ENCODE peak calls at places on chromosome 1, in four cellular contexts. One of them, this sample, is unnamed.

GRCh38 chr1:203593723-203594122 is 32.9 kb upstream of the ATP2B4 start:
- DNase-seq in K562: peak; percentile 42
- DNase-seq in HepG2: no peak
- DNase-seq in GM12878: no peak
- DNase-seq in this sample: peak; percentile 55

GRCh38 chr1:167463856-167464565 is 54.3 kb downstream of the CD247 start:
- DNase-seq in K562: no peak
- DNase-seq in HepG2: no peak
- DNase-seq in GM12878: no peak
- DNase-seq in this sample: no peak

GRCh38 chr1:112735752-112736151 is 20.6 kb upstream of the PPM1J start:
- DNase-seq in K562: no peak
- DNase-seq in GM12878: no peak
- DNase-seq in HepG2: no peak
- DNase-seq in this sample: no peak

GRCh38 chr1:225762444-225762843 is 15.2 kb upstream of the SRP9 start:
- DNase-seq in GM12878: no peak
- DNase-seq in K562: no peak
- DNase-seq in HepG2: peak; percentile 76
- DNase-seq in this sample: no peak

GRCh38 chr1:98371767-98372166 is 289.8 kb upstream of the SNX7 start:
- DNase-seq in K562: no peak
- DNase-seq in GM12878: no peak
- DNase-seq in HepG2: no peak
- DNase-seq in this sample: no peak

GRCh38 chr1:247118946-247119446 is 14.8 kb upstream of the ZNF669 start:
- DNase-seq in GM12878: no peak
- DNase-seq in HepG2: peak; percentile 79
- DNase-seq in K562: peak; percentile 50
- DNase-seq in this sample: peak; percentile 92

GRCh38 chr1:100184536-100184935 is 6.5 kb upstream of the LRRC39 start:
- DNase-seq in K562: peak; percentile 5
- DNase-seq in HepG2: no peak
- DNase-seq in GM12878: peak; percentile 23
- DNase-seq in this sample: no peak

GRCh38 chr1:234515411-234515810 is 36.4 kb upstream of the TARBP1 start:
- DNase-seq in HepG2: no peak
- DNase-seq in GM12878: no peak
- DNase-seq in K562: no peak
- DNase-seq in this sample: no peak

GRCh38 chr1:197674286-197674685 is 101.0 kb downstream of the DENND1B start:
- DNase-seq in GM12878: no peak
- DNase-seq in HepG2: no peak
- DNase-seq in K562: no peak
- DNase-seq in this sample: peak; percentile 25

GRCh38 chr1:153612111-153612754 is 704 bp downstream of the S100A16 start:
- DNase-seq in GM12878: no peak
- DNase-seq in HepG2: no peak
- DNase-seq in K562: no peak
- DNase-seq in this sample: no peak

GRCh38 chr1:31102501-31102950 is 37.0 kb upstream of the PUM1 start:
- DNase-seq in GM12878: no peak
- DNase-seq in HepG2: no peak
- DNase-seq in K562: no peak
- DNase-seq in this sample: no peak

GRCh38 chr1:182752827-182753104 is 36.8 kb upstream of the NPL start:
- DNase-seq in HepG2: no peak
- DNase-seq in K562: no peak
- DNase-seq in GM12878: no peak
- DNase-seq in this sample: no peak

GRCh38 chr1:4825841-4826450 is 171.5 kb downstream of the AJAP1 start:
- DNase-seq in HepG2: peak; percentile 25
- DNase-seq in K562: peak; percentile 2
- DNase-seq in GM12878: no peak
- DNase-seq in this sample: no peak

GRCh38 chr1:242946206-242946605 is 308.9 kb downstream of the CEP170 start:
- DNase-seq in K562: no peak
- DNase-seq in HepG2: no peak
- DNase-seq in GM12878: no peak
- DNase-seq in this sample: no peak

GRCh38 chr1:27672750-27673112 is 739 bp upstream of the IFI6 start:
- DNase-seq in HepG2: no peak
- DNase-seq in GM12878: no peak
- DNase-seq in K562: no peak
- DNase-seq in this sample: no peak

GRCh38 chr1:3453203-3453761 is 1.2 kb upstream of the ARHGEF16 start:
- DNase-seq in K562: peak; percentile 84
- DNase-seq in HepG2: peak; percentile 69
- DNase-seq in GM12878: peak; percentile 1
- DNase-seq in this sample: peak; percentile 92

GRCh38 chr1:45994423-45994822 is 138.0 kb downstream of the PIK3R3 start:
- DNase-seq in K562: no peak
- DNase-seq in HepG2: no peak
- DNase-seq in GM12878: no peak
- DNase-seq in this sample: no peak

GRCh38 chr1:75984781-75985180 is 52.6 kb upstream of the ASB17 start:
- DNase-seq in K562: no peak
- DNase-seq in GM12878: no peak
- DNase-seq in HepG2: no peak
- DNase-seq in this sample: no peak

GRCh38 chr1:16459503-16459902 is 19.0 kb downstream of the NECAP2 start:
- DNase-seq in K562: no peak
- DNase-seq in GM12878: no peak
- DNase-seq in HepG2: no peak
- DNase-seq in this sample: no peak

GRCh38 chr1:160352555-160352954 is 9.4 kb downstream of the NCSTN start:
- DNase-seq in HepG2: no peak
- DNase-seq in GM12878: no peak
- DNase-seq in K562: no peak
- DNase-seq in this sample: no peak

GRCh38 chr1:18527921-18528320 is 47.2 kb downstream of the KLHDC7A start:
- DNase-seq in K562: no peak
- DNase-seq in GM12878: no peak
- DNase-seq in HepG2: no peak
- DNase-seq in this sample: no peak

GRCh38 chr1:180581635-180582039 is 22.9 kb downstream of the OVAAL start:
- DNase-seq in K562: peak; percentile 72
- DNase-seq in HepG2: no peak
- DNase-seq in GM12878: no peak
- DNase-seq in this sample: no peak

GRCh38 chr1:54260810-54261209 is 60.8 kb downstream of the MRPL37 start:
- DNase-seq in HepG2: no peak
- DNase-seq in GM12878: no peak
- DNase-seq in K562: no peak
- DNase-seq in this sample: no peak
- TF ChIP-seq ATF2 in HepG2: no peak
- TF ChIP-seq ATF2 in GM12878: no peak
- TF ChIP-seq ATF2 in K562: no peak
- TF ChIP-seq ATF2 in this sample: no peak

DNA sequence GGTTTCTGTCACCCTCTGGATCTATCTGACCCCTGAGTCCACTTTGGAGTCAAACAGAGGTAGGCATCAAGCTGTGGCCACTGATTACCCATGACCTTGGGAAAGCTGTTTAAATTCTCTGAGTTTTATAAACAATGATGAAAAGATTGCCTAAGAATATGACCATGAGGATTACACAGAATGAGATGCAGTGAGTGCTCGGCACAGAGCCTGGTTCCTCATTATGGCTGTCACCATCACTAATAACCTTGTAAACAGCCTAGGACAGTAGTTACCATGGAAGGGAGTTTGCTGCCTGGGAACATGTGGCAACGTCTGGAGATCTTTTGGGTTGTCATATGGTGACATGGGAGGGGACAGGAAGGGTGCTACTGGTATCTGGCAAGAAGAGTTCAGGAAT is 248.3 kb upstream of the KAZN start:
- DNase-seq in K562: no peak
- DNase-seq in HepG2: no peak
- DNase-seq in GM12878: no peak
- DNase-seq in this sample: no peak
- TF ChIP-seq NR2C2 in K562: no peak
- TF ChIP-seq NR2C2 in HepG2: no peak
- TF ChIP-seq NR2C2 in GM12878: no peak
- TF ChIP-seq NR2C2 in this sample: no peak

DNA sequence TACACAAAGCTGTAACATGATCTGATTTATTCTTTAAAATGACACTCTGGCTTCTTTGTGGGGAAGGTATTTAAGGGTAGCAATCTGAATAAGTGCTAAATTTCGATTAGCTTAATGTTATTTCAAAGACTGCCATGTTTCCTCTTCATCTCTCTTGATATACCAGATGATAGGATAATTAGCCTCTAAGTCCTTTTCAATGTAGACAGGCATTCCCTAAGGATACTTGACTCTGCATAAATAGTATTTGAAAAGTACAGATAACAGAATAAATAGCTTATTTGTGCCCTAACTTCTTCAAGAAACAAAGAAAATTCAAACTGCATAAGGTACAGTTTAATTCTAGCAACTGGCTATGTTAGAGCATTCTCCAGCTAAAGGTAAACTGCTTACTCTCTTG is 46.2 kb downstream of the ARHGAP29 start:
- DNase-seq in HepG2: no peak
- DNase-seq in GM12878: no peak
- DNase-seq in K562: no peak
- DNase-seq in this sample: no peak
- TF ChIP-seq ATF2 in HepG2: no peak
- TF ChIP-seq ATF2 in GM12878: no peak
- TF ChIP-seq ATF2 in K562: no peak
- TF ChIP-seq ATF2 in this sample: no peak

GRCh38 chr1:193562121-193562520 is 375.7 kb upstream of the B3GALT2 start:
- DNase-seq in GM12878: no peak
- DNase-seq in K562: no peak
- DNase-seq in HepG2: no peak
- DNase-seq in this sample: peak; percentile 41

GRCh38 chr1:193556042-193556441 is 369.6 kb upstream of the B3GALT2 start:
- DNase-seq in HepG2: no peak
- DNase-seq in GM12878: no peak
- DNase-seq in K562: no peak
- DNase-seq in this sample: no peak

GRCh38 chr1:193553562-193553961 is 367.1 kb upstream of the B3GALT2 start:
- DNase-seq in GM12878: no peak
- DNase-seq in K562: no peak
- DNase-seq in HepG2: no peak
- DNase-seq in this sample: no peak

DNA sequence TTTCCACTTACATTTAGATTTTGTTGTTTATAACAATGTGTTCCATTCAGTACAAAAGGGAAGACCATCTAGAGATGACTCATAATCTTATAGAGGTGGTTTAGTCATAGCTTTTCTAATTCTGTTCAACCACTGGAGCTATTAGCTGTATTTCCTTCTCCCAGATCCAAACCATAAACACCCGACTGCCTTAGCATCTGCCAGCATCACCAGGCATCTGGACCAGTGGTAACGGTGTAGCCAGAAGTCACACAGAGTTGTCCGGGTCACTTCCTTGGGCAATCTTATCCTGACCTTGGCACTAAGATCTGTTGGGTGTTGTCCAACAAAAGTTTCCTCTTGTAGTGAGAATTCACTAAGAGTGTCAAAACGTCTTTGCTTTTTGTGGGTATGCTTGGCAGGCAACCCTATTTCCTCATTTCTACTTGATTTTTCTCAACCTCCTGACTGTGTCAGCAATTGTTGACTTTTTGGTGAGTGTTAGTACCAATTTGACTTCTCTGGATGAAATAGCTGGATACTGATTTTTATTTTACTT is 372.1 kb upstream of the B3GALT2 start:
- DNase-seq in K562: no peak
- DNase-seq in HepG2: no peak
- DNase-seq in GM12878: no peak
- DNase-seq in this sample: no peak
- TF ChIP-seq NR2C2 in K562: no peak
- TF ChIP-seq NR2C2 in HepG2: no peak
- TF ChIP-seq NR2C2 in GM12878: no peak
- TF ChIP-seq NR2C2 in this sample: no peak

DNA sequence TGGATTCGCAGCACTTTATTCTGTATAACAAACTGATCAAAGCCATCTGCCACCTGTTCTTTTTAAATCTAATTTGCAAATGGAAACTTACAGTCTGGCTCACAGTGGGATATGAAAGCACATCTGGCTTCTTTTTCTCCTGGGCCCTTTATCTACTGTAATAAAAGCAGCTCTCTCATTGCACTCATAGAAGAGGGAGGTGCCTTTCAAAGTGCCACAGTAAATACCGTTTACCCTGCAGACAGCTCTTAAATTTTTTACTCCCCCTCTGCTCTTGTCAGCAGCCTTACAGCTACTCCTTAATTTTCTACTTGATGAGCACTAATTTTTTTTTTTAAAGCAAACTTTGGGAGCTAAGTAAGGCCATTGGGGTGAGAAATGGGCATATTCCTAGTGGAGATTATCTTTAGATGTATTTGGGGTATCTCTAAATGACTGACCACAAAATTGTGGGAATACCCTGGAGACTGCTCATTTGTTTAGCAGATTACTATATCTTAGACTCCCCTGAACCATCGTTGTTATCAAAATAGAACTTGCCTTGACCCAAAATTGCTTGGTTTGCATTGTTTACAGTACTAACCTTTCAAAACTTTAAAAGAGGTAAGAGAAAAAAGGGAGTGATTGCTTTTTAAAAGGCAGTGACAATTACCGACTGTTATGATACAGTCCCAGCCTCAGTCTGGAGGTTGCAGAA is 110.2 kb downstream of the VPS13D start:
- DNase-seq in K562: no peak
- DNase-seq in GM12878: no peak
- DNase-seq in HepG2: no peak
- DNase-seq in this sample: no peak
- TF ChIP-seq ATF2 in K562: no peak
- TF ChIP-seq ATF2 in GM12878: no peak
- TF ChIP-seq ATF2 in HepG2: no peak
- TF ChIP-seq ATF2 in this sample: no peak

DNA sequence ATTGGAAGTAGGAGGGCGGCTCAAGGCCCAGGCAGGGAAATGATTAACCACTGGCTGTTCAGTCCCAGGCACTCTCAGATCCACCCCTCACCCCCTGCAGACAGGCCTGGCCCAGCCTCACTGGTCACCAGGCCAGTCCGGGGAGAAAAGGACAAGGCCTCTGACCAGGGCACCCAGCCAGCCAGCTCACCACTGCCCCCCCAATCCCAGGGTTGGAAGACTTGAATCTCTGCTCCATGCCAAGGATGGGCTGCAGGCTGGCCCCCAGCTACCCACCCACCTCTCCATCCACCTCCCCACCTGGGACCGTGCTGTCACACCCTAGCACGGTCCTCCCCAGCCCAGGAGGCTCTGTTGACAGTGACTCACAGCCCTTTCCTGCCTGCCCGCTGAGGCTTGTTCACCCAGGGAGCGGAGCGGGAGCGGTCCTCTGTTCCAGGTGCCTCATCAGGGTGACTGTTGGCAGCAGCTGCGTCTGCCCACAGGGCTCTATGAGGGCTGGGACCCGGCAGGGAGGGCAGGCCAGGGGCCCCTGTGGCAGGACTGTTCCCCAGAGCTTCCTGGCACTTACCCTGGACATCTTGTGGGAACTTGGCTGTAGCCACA is 2.2 kb downstream of the LAD1 start:
- DNase-seq in GM12878: no peak
- DNase-seq in K562: no peak
- DNase-seq in HepG2: peak; percentile 77
- DNase-seq in this sample: no peak
- TF ChIP-seq NR2C2 in GM12878: no peak
- TF ChIP-seq NR2C2 in K562: no peak
- TF ChIP-seq NR2C2 in HepG2: no peak
- TF ChIP-seq NR2C2 in this sample: no peak

This sample was measured in WTC11.